ENCODE peak calls at places on chromosome 11, in six cellular contexts. F is mesendoderm, P is H9, X is neuronal stem cell, E is mesenchymal stem cell, H is H1. S is an unnamed sample.
A peak's percentile ranks its signal among the peaks of the same experiment; 100 is the strongest.

GRCh38 chr11:110318638-110319404 is 22.4 kb upstream of the RDX start:
- DNase-seq in H (no peak), E (no peak), X (no peak), P (no peak), F (no peak), S (no peak)

GRCh38 chr11:133326332-133326731 is 206.0 kb downstream of the OPCML start:
- DNase-seq in X (no peak), P (no peak), H (no peak), E (no peak), F (no peak), S (no peak)

GRCh38 chr11:7034019-7034418 is 13.7 kb downstream of the NLRP14 start:
- DNase-seq in E (no peak), F (no peak), H (no peak), X (no peak), P (no peak), S (no peak)

GRCh38 chr11:11843233-11843632 is 1.5 kb downstream of the USP47 start:
- DNase-seq in P (no peak), X (no peak), F (no peak), E (peak; percentile 94), H (no peak), S (peak; percentile 94)

GRCh38 chr11:975824-976223 is 50.2 kb downstream of the AP2A2 start:
- DNase-seq in F (peak; percentile 85), H (peak; percentile 33), P (peak; percentile 76), E (peak; percentile 36), X (peak; percentile 29), S (peak; percentile 52)

GRCh38 chr11:117492578-117493251 is 165.1 kb downstream of the CEP164 start:
- DNase-seq in P (peak; percentile 69), X (peak; percentile 54), F (peak; percentile 80), E (no peak), H (peak; percentile 33), S (no peak)

GRCh38 chr11:44624761-44625221 is 59.3 kb downstream of the CD82 start:
- DNase-seq in P (no peak), E (no peak), H (no peak), F (no peak), X (no peak), S (no peak)

GRCh38 chr11:11265994-11266606 is 87.0 kb downstream of the CSNK2A3 start:
- DNase-seq in X (peak; percentile 42), P (peak; percentile 79), F (peak; percentile 67), H (no peak), E (no peak), S (peak; percentile 3)

GRCh38 chr11:34792814-34793241 is 123.4 kb downstream of the APIP start:
- DNase-seq in X (no peak), P (no peak), E (no peak), H (no peak), F (no peak), S (no peak)

GRCh38 chr11:94851864-94852581 is 83.9 kb downstream of the AMOTL1 start:
- DNase-seq in P (no peak), X (no peak), F (no peak), E (no peak), H (no peak), S (no peak)

GRCh38 chr11:112364962-112365481 is 104.4 kb upstream of the PLET1 start:
- DNase-seq in X (no peak), E (peak; percentile 99), F (no peak), H (no peak), P (no peak), S (peak; percentile 99)

GRCh38 chr11:126063510-126063858 is 818 bp upstream of the CDON start:
- DNase-seq in E (no peak), F (no peak), H (no peak), P (no peak), X (no peak), S (no peak)

GRCh38 chr11:126060651-126061220 is 1.9 kb downstream of the CDON start:
- DNase-seq in F (no peak), P (no peak), H (no peak), X (no peak), E (no peak), S (no peak)

GRCh38 chr11:126062679-126063509 is at the start of gene CDON:
- DNase-seq in F (peak; percentile 96), P (peak; percentile 93), E (peak; percentile 91), X (peak; percentile 97), H (peak; percentile 87), S (peak; percentile 87)

GRCh38 chr11:126059238-126059761 is 3.4 kb downstream of the CDON start:
- DNase-seq in P (no peak), F (peak; percentile 74), H (no peak), E (no peak), X (no peak), S (no peak)

GRCh38 chr11:126061707-126062678 is 673 bp downstream of the CDON start:
- DNase-seq in H (no peak), X (no peak), P (peak; percentile 62), F (peak; percentile 89), E (peak; percentile 30), S (peak; percentile 5)
- H3K18ac ChIP-seq in H (no peak overlapping the region), X (peak overlapping the region; percentile 97), P (no peak overlapping the region), F (peak overlapping the region; percentile 43), E (peak overlapping the region; percentile 84), S (no peak overlapping the region)

GRCh38 chr11:2832718-2833020 is 52.9 kb downstream of the CDKN1C start:
- DNase-seq in P (no peak), H (no peak), F (no peak), E (no peak), X (no peak), S (no peak)
- H3K18ac ChIP-seq in P (no peak overlapping the region), H (no peak overlapping the region), F (no peak overlapping the region), E (no peak overlapping the region), X (peak overlapping the region; percentile 85), S (no peak overlapping the region)

GRCh38 chr11:61535998-61536675 is 27.6 kb downstream of the LRRC10B start:
- DNase-seq in P (no peak), E (no peak), H (no peak), F (no peak), X (no peak), S (no peak)
- H3K18ac ChIP-seq in P (no peak overlapping the region), E (no peak overlapping the region), H (no peak overlapping the region), F (no peak overlapping the region), X (peak overlapping the region; percentile 72), S (no peak overlapping the region)

GRCh38 chr11:18012906-18013781 is at the start of gene SERGEF:
- DNase-seq in X (peak; percentile 93), P (peak; percentile 96), F (peak; percentile 93), H (peak; percentile 72), E (peak; percentile 89), S (peak; percentile 84)
- H3K18ac ChIP-seq in X (peak within 1 kb of the TSS; percentile 89), P (no peak within 1 kb of the TSS), F (peak within 1 kb of the TSS; percentile 95), H (no peak within 1 kb of the TSS), E (peak within 1 kb of the TSS; percentile 89), S (peak within 1 kb of the TSS; percentile 39)

DNA sequence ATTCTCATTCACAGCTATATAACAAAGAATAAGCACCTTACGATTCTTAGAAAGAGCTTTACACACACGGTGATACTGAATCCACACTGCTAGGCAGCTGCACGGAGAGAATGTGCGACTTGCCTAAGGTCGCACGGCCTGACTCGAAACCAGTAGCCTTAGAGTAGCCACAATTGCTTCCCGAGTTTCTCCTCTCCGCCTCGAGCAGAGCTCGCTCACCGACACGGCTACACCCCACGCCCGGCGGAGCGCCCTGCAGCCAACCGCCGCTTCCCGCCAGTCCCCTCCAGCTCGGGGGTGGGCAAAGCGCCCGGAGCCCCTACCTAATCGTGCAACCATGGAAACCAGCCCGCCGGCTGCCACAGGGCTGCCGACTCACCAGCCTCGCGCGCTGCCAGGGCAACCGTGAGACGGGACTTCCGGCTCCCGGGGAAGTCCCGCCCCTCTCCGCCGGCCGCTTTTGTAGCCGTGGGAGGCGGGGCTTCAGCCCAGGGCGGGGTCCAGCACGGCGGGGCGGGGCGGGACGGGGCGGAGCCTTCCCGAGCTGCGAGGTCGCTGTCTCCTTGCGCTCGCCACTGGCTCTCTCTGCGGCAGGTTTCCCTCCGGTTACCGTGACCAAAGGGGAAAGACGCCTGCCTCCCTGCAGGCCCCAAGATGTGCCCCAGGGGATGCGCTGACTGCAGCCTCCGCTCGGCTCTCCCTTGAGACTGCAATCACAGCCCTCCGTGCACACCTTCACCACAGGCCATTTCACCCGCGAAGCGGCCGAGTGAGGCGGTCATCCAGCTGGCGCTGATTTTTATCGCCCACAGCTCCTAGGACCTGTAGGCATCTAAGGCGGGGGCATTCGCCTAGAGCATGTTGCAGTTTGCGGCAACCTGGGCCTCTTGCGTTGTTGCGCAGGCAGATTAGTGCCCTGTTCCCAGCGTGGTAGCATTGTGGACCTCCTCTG is 1.1 kb downstream of the BSCL2 start:
- DNase-seq in X (peak; percentile 94), F (peak; percentile 97), H (peak; percentile 82), P (peak; percentile 95), E (peak; percentile 95), S (peak; percentile 91)
- H3K18ac ChIP-seq in X (peak overlapping the region; percentile 98), F (no peak overlapping the region), H (peak overlapping the region; percentile 78), P (peak overlapping the region; percentile 37), E (peak overlapping the region; percentile 79), S (peak overlapping the region; percentile 13)

GRCh38 chr11:115928811-115929210 is 424.6 kb upstream of the CADM1 start:
- DNase-seq in H (no peak), F (no peak), P (no peak), E (no peak), X (no peak), S (no peak)

GRCh38 chr11:115930886-115931537 is 426.8 kb upstream of the CADM1 start:
- DNase-seq in E (no peak), P (no peak), H (no peak), F (no peak), X (no peak), S (no peak)

GRCh38 chr11:115927823-115928329 is 423.7 kb upstream of the CADM1 start:
- DNase-seq in H (no peak), X (no peak), P (no peak), E (no peak), F (no peak), S (no peak)

GRCh38 chr11:115930276-115930675 is 426.1 kb upstream of the CADM1 start:
- DNase-seq in P (no peak), H (no peak), X (no peak), E (no peak), F (no peak), S (no peak)

DNA sequence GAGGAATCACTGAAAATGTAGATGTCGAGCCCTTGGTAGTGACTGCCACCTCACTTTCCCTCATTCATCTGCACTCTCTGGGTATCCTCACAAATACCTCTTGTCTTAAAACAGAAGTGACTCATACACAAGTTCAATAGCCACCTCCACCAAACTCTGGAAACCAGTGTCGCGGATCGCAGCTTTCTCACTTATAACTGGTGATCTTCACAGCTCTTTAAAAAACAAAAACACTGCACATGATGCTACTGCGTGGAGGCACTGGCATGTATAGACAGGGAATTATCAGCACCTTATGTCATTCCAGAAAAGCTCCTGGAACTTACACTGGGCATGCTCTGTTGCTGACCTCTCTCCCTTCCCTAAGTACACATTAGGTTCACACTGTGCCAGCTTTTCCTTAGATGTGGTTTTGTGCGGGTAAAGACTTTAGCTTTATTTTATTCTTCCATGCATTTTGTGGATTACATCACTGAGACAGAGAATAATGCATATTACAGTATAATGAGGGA is 425.5 kb upstream of the CADM1 start:
- DNase-seq in X (no peak), F (no peak), E (no peak), H (no peak), P (no peak), S (no peak)
- H3K18ac ChIP-seq in X (no peak overlapping the region), F (no peak overlapping the region), E (no peak overlapping the region), H (no peak overlapping the region), P (no peak overlapping the region), S (no peak overlapping the region)

S was measured in IMR-90.